ENCODE peak calls at places on chromosomes 16 and 17, in six cellular contexts. Z is IMR-90, W is mesenchymal stem cell, J is neuronal stem cell, G is H1, X is trophoblast cell. Y is an unnamed sample.

GRCh38 chr17:29591737-29592624 is 951 bp upstream of the ANKRD13B start:
- DNase-seq in Z (peak), W (peak), J (peak), G (no peak), X (peak), Y (peak)

GRCh38 chr17:15649861-15650391 is 30.4 kb upstream of the FBXW10B start:
- DNase-seq in Z (peak), W (peak), J (no peak), G (no peak), X (peak), Y (no peak)

GRCh38 chr17:17547210-17547764 is 44.2 kb downstream of the PEMT start:
- DNase-seq in Z (no peak), W (no peak), J (no peak), G (no peak), X (no peak), Y (no peak)

GRCh38 chr17:67974186-67974585 is 22.1 kb downstream of the C17orf58 start:
- DNase-seq in Z (no peak), W (peak), J (no peak), G (no peak), X (no peak), Y (peak)

GRCh38 chr17:42980766-42981397 is 517 bp downstream of the RUNDC1 start:
- DNase-seq in Z (peak), W (peak), J (peak), G (no peak), X (peak), Y (peak)

GRCh38 chr16:3674513-3675295 is 20.2 kb downstream of the DNASE1 start:
- DNase-seq in Z (no peak), W (no peak), J (no peak), G (no peak), X (no peak), Y (peak)

GRCh38 chr16:84754353-84754856 is 54.6 kb downstream of the USP10 start:
- DNase-seq in Z (peak), W (peak), J (peak), G (peak), X (peak), Y (peak)

GRCh38 chr16:46853713-46854443 is 22.9 kb upstream of the C16orf87 start:
- DNase-seq in Z (peak), W (peak), J (peak), G (peak), X (peak), Y (peak)

GRCh38 chr16:50737420-50737959 is 4.4 kb upstream of the CYLD start:
- DNase-seq in Z (peak), W (no peak), J (no peak), G (no peak), X (no peak), Y (no peak)

GRCh38 chr17:72529386-72529785 is 408.6 kb downstream of the SOX9 start:
- DNase-seq in Z (no peak), W (no peak), J (no peak), G (no peak), X (no peak), Y (no peak)

GRCh38 chr17:78787444-78787843 is 5.4 kb upstream of the CYTH1 start:
- DNase-seq in Z (no peak), W (no peak), J (no peak), G (no peak), X (peak), Y (no peak)

GRCh38 chr17:2233441-2233947 is 70.1 kb downstream of the SMG6 start:
- DNase-seq in Z (peak), W (peak), J (no peak), G (no peak), X (no peak), Y (no peak)

GRCh38 chr16:12902511-12903324 is 1.3 kb downstream of the SHISA9 start:
- DNase-seq in Z (no peak), W (no peak), J (peak), G (no peak), X (no peak), Y (peak)

GRCh38 chr17:66432996-66433556 is 130.7 kb downstream of the PRKCA start:
- DNase-seq in Z (peak), W (peak), J (no peak), G (no peak), X (no peak), Y (no peak)

GRCh38 chr17:41615454-41615853 is 2.9 kb upstream of the KRT16 start:
- DNase-seq in Z (no peak), W (no peak), J (no peak), G (peak), X (peak), Y (peak)

GRCh38 chr16:47026492-47026891 is 53.0 kb upstream of the DNAJA2 start:
- DNase-seq in Z (no peak), W (no peak), J (no peak), G (no peak), X (no peak), Y (no peak)

GRCh38 chr17:38451030-38451839 is 23.0 kb downstream of the ARHGAP23 start:
- DNase-seq in Z (peak), W (no peak), J (no peak), G (peak), X (peak), Y (peak)
- H3K4ac ChIP-seq in Z (peak), W (peak), J (peak), G (peak), X (peak), Y (no peak)

GRCh38 chr16:48831081-48831722 is 221.2 kb upstream of the N4BP1 start:
- DNase-seq in Z (no peak), W (no peak), J (no peak), G (no peak), X (peak), Y (peak)
- H4K91ac ChIP-seq in Z (no peak), W (no peak), J (no peak), G (no peak), X (no peak), Y (no peak)

GRCh38 chr17:36937001-36937960 is at the start of gene LHX1:
- DNase-seq in Z (no peak), W (no peak), J (no peak), G (no peak), X (peak), Y (peak)
- H3K4ac ChIP-seq in Z (no peak), W (no peak), J (no peak), G (no peak), X (no peak), Y (no peak)

DNA sequence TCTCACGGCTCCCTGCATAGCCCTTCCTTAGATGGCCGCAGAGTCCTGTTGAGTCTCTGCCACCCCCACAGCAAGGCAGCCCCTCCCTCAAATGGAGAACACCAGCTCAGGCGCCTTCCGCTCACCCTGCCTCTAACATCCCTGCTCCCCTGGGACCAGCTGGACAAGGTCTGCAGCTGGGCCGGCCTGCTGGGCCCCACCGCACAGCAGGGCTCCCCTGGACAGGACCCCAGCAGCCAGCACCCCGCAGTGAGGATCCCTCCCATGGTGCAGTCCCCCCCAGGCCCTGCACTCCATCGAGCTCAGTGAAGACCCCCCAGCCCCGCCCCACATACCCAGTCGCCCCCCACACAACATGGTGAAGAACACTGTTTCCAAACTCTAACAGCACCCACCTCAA is 10.2 kb downstream of the ATP2A3 start:
- DNase-seq in Z (no peak), W (no peak), J (no peak), G (no peak), X (no peak), Y (no peak)
- H4K91ac ChIP-seq in Z (no peak), W (no peak), J (no peak), G (no peak), X (no peak), Y (no peak)

GRCh38 chr16:80580109-80580832 is 39.5 kb downstream of the DYNLRB2 start:
- DNase-seq in Z (peak), W (no peak), J (no peak), G (no peak), X (no peak), Y (no peak)

GRCh38 chr16:80586476-80586875 is 45.7 kb downstream of the DYNLRB2 start:
- DNase-seq in Z (peak), W (no peak), J (no peak), G (no peak), X (peak), Y (no peak)

GRCh38 chr16:80577485-80578280 is 36.9 kb downstream of the DYNLRB2 start:
- DNase-seq in Z (no peak), W (no peak), J (no peak), G (no peak), X (no peak), Y (no peak)

GRCh38 chr16:80585764-80586163 is 45.0 kb downstream of the DYNLRB2 start:
- DNase-seq in Z (no peak), W (no peak), J (no peak), G (no peak), X (no peak), Y (no peak)

GRCh38 chr16:80583466-80583865 is 42.7 kb downstream of the DYNLRB2 start:
- DNase-seq in Z (peak), W (no peak), J (no peak), G (no peak), X (peak), Y (no peak)
- H3K4ac ChIP-seq in Z (peak), W (no peak), J (no peak), G (no peak), X (no peak), Y (no peak)

DNA sequence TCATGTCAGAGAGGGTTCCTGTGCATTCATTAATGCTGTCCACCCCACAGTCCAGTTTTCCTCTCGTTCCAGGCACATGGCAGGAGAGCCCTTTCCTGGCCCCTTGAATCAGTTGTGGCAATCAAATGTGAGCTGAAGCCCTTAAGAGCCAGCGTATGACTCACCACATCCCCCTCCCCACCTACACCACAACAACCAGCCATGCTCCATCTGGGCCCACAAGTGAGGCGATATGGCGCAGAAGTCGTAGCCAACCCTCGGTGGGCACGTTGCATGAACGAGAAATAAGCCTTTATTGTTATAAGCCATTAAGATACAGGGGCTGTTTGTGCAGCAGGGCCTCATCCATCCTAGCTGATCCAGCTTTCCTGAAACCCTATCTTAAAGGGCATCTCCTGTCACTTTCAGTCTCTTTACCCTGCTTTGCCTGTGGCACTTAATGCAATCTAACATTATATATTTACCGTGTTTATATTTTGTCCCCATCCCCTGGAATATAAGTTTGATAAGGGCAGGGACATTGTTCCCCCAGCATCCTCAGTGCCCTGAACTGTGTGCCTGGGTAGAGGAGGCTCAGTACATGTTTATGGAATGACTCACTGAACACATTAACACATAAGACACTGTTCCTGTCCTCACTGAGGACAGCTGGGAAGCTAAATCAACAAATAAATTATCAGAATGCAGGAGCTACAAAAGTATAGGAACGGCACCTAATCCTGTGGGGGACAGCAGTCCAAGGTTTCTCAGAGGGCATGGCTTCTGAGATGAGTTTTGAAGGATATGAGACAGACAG is 28.0 kb downstream of the GRIN2A start:
- DNase-seq in Z (no peak), W (no peak), J (no peak), G (no peak), X (no peak), Y (no peak)
- H4K91ac ChIP-seq in Z (no peak), W (no peak), J (no peak), G (no peak), X (no peak), Y (no peak)

GRCh38 chr16:88804552-88805339 is 1.2 kb downstream of the CDT1 start:
- DNase-seq in Z (no peak), W (no peak), J (no peak), G (no peak), X (peak), Y (peak)

GRCh38 chr16:88804173-88804551 is 573 bp downstream of the CDT1 start:
- DNase-seq in Z (no peak), W (no peak), J (no peak), G (no peak), X (no peak), Y (no peak)

GRCh38 chr16:88805340-88805715 is 1.7 kb downstream of the CDT1 start:
- DNase-seq in Z (no peak), W (no peak), J (no peak), G (no peak), X (no peak), Y (no peak)

GRCh38 chr16:88805887-88806393 is 2.4 kb downstream of the CDT1 start:
- DNase-seq in Z (no peak), W (no peak), J (no peak), G (no peak), X (no peak), Y (no peak)

GRCh38 chr16:88803264-88803987 is at the start of gene CDT1:
- DNase-seq in Z (peak), W (peak), J (peak), G (no peak), X (peak), Y (peak)
- H3K4ac ChIP-seq in Z (peak), W (peak), J (peak), G (peak), X (peak), Y (no peak)